ENCODE peak calls at places on chromosomes 4 and X, in six cellular contexts. Y is OCI-LY7; N is skeletal muscle cell; W is MCF 10A; I is stimulated activated CD8-positive, alpha-beta memory T cell treated with anti-CD3 and anti-CD28 coated beads, Interleukin-15, amount 100 ng/mL, for 4 hours; E is GM20000. F is an unnamed sample.
A peak's percentile ranks its signal among the peaks of the same experiment; 100 is the strongest.

GRCh38 chr4:1792832-1793495 is at the start of gene FGFR3:
- DNase-seq in I (peak; percentile 26), W (peak; percentile 41), N (no peak), E (peak; percentile 96), Y (no peak), F (no peak)

GRCh38 chr4:145909331-145909730 is 29.3 kb downstream of the ZNF827 start:
- DNase-seq in E (no peak), W (peak; percentile 25), N (no peak), Y (peak; percentile 17), I (no peak), F (peak; percentile 15)

GRCh38 chrX:86604620-86605019 is 456.4 kb downstream of the DACH2 start:
- DNase-seq in E (no peak), I (no peak), W (peak; percentile 51), N (no peak), Y (no peak), F (no peak)

GRCh38 chrX:45445745-45446412 is 245.2 kb upstream of the DIPK2B start:
- DNase-seq in W (peak; percentile 60), N (peak; percentile 45), I (no peak), E (no peak), Y (no peak), F (no peak)

GRCh38 chr4:37827802-37828321 is 1.4 kb downstream of the PGM2 start:
- DNase-seq in I (no peak), E (no peak), N (no peak), Y (no peak), W (no peak), F (no peak)

GRCh38 chrX:149540133-149540620 is 635 bp upstream of the EOLA1 start:
- DNase-seq in W (peak; percentile 85), N (peak; percentile 65), E (peak; percentile 84), I (peak; percentile 74), Y (peak; percentile 89), F (no peak)

GRCh38 chrX:17559728-17560379 is 177.4 kb upstream of the SCML1 start:
- DNase-seq in Y (no peak), E (no peak), W (peak; percentile 82), N (peak; percentile 65), I (no peak), F (no peak)

GRCh38 chr4:6471303-6472007 is 959 bp downstream of the PPP2R2C start:
- DNase-seq in I (no peak), N (no peak), E (peak; percentile 53), Y (no peak), W (no peak), F (no peak)

GRCh38 chr4:73608677-73609594 is 11.3 kb downstream of the RASSF6 start:
- DNase-seq in W (peak; percentile 71), E (no peak), Y (peak; percentile 38), I (no peak), N (peak; percentile 61), F (no peak)

GRCh38 chr4:162116085-162116784 is 47.6 kb downstream of the FSTL5 start:
- DNase-seq in Y (no peak), I (no peak), W (no peak), N (no peak), E (no peak), F (no peak)

GRCh38 chr4:62601737-62602136 is 1401.6 kb downstream of the ADGRL3 start:
- DNase-seq in I (no peak), W (peak; percentile 45), Y (no peak), E (no peak), N (no peak), F (no peak)

GRCh38 chr4:51842167-51842553 is 793 bp upstream of the DCUN1D4 start:
- DNase-seq in N (no peak), E (peak; percentile 16), I (no peak), W (no peak), Y (no peak), F (no peak)

GRCh38 chrX:9141496-9141895 is 107.6 kb upstream of the FAM9B start:
- DNase-seq in N (no peak), Y (no peak), I (no peak), W (peak; percentile 21), E (no peak), F (no peak)

GRCh38 chr4:74228691-74229640 is 71.0 kb downstream of the MTHFD2L start:
- DNase-seq in N (no peak), Y (peak; percentile 75), E (peak; percentile 43), W (peak; percentile 86), I (peak; percentile 2), F (no peak)